ENCODE peak calls at places on chromosomes 5 and 9, in eight cellular contexts. U is foreskin fibroblast; G is effector memory CD4-positive, alpha-beta T cell; I is coronary artery; S is CD4-positive, alpha-beta T cell; E is PC-9; N is AG08395; X is activated CD4-positive, alpha-beta T cell treated with anti-CD3 and anti-CD28 coated beads for 36 hours. C is an unnamed sample.

GRCh38 chr9:6549106-6549505 is 96.4 kb downstream of the GLDC start:
- DNase-seq in U (no peak), G (no peak), I (no peak), S (no peak), E (no peak), N (no peak), X (no peak), C (no peak)

GRCh38 chr5:148685520-148686134 is 31.3 kb upstream of the HTR4 start:
- DNase-seq in U (no peak), G (no peak), I (no peak), S (no peak), E (no peak), N (no peak), X (no peak), C (no peak)

GRCh38 chr9:24487250-24487861 is 58.3 kb downstream of the IZUMO3 start:
- DNase-seq in U (no peak), G (no peak), I (no peak), S (no peak), E (no peak), N (no peak), X (no peak), C (no peak)

GRCh38 chr5:117761190-117761589 is 1186.6 kb upstream of the SEMA6A start:
- DNase-seq in U (no peak), G (no peak), I (no peak), S (no peak), E (no peak), N (no peak), X (no peak), C (peak; percentile 18)

GRCh38 chr5:92991681-92992472 is 589.1 kb downstream of the NR2F1-AS1 start:
- DNase-seq in U (no peak), G (no peak), I (no peak), S (no peak), E (no peak), N (peak; percentile 4), X (no peak), C (no peak)

GRCh38 chr5:168313596-168314204 is 22.3 kb downstream of the WWC1 start:
- DNase-seq in U (no peak), G (no peak), I (no peak), S (no peak), E (no peak), N (no peak), X (no peak), C (no peak)

GRCh38 chr5:160539431-160539830 is 117.8 kb downstream of the PTTG1 start:
- DNase-seq in U (no peak), G (no peak), I (no peak), S (no peak), E (no peak), N (no peak), X (peak; percentile 82), C (no peak)

GRCh38 chr5:1104327-1105006 is 7.4 kb downstream of the SLC12A7 start:
- DNase-seq in U (no peak), G (peak; percentile 15), I (no peak), S (peak; percentile 20), E (no peak), N (no peak), X (peak; percentile 59), C (no peak)

GRCh38 chr5:12704955-12705354 is 800.7 kb upstream of the CTNND2 start:
- DNase-seq in U (no peak), G (no peak), I (no peak), S (no peak), E (no peak), N (no peak), X (no peak), C (no peak)

GRCh38 chr5:10652151-10652550 is 88.3 kb downstream of the ANKRD33B start:
- DNase-seq in U (no peak), G (no peak), I (no peak), S (no peak), E (no peak), N (no peak), X (no peak), C (no peak)